ENCODE peak calls at places on chromosomes 12 and 14, in seven cellular contexts. One of them, this sample, is unnamed.
A peak's percentile ranks its signal among the peaks of the same experiment; 100 is the strongest.

GRCh38 chr12:6090786-6091185 is 33.7 kb downstream of the VWF start:
- DNase-seq in fibroblast of lung: peak; percentile 68
- DNase-seq in endothelial cell: no peak
- DNase-seq in T follicular helper cell: no peak
- DNase-seq in thoracic aorta: no peak
- DNase-seq in ACHN: no peak
- DNase-seq in neural crest cell: no peak
- DNase-seq in this sample: no peak

GRCh38 chr12:4107436-4107878 is 166.1 kb upstream of the CCND2 start:
- DNase-seq in fibroblast of lung: peak; percentile 72
- DNase-seq in endothelial cell: peak; percentile 50
- DNase-seq in T follicular helper cell: peak; percentile 59
- DNase-seq in thoracic aorta: no peak
- DNase-seq in ACHN: peak; percentile 82
- DNase-seq in neural crest cell: no peak
- DNase-seq in this sample: peak; percentile 78

GRCh38 chr14:22007278-22008097 is 333.9 kb upstream of the OR4E1 start:
- DNase-seq in fibroblast of lung: no peak
- DNase-seq in endothelial cell: no peak
- DNase-seq in T follicular helper cell: no peak
- DNase-seq in thoracic aorta: no peak
- DNase-seq in ACHN: no peak
- DNase-seq in neural crest cell: no peak
- DNase-seq in this sample: no peak

GRCh38 chr14:89504084-89504483 is 87.1 kb upstream of the FOXN3 start:
- DNase-seq in fibroblast of lung: peak; percentile 37
- DNase-seq in endothelial cell: no peak
- DNase-seq in T follicular helper cell: no peak
- DNase-seq in thoracic aorta: no peak
- DNase-seq in ACHN: no peak
- DNase-seq in neural crest cell: no peak
- DNase-seq in this sample: no peak

GRCh38 chr12:110531741-110532333 is 29.7 kb downstream of the RAD9B start:
- DNase-seq in fibroblast of lung: peak; percentile 68
- DNase-seq in endothelial cell: no peak
- DNase-seq in T follicular helper cell: no peak
- DNase-seq in thoracic aorta: no peak
- DNase-seq in ACHN: no peak
- DNase-seq in neural crest cell: no peak
- DNase-seq in this sample: no peak

GRCh38 chr12:17060260-17060659 is 454.3 kb upstream of the LMO3 start:
- DNase-seq in fibroblast of lung: no peak
- DNase-seq in endothelial cell: no peak
- DNase-seq in T follicular helper cell: no peak
- DNase-seq in thoracic aorta: no peak
- DNase-seq in ACHN: peak; percentile 19
- DNase-seq in neural crest cell: no peak
- DNase-seq in this sample: no peak

GRCh38 chr12:123734268-123734667 is 22.1 kb downstream of the ATP6V0A2 start:
- DNase-seq in fibroblast of lung: no peak
- DNase-seq in endothelial cell: no peak
- DNase-seq in T follicular helper cell: no peak
- DNase-seq in thoracic aorta: no peak
- DNase-seq in ACHN: no peak
- DNase-seq in neural crest cell: no peak
- DNase-seq in this sample: no peak

GRCh38 chr12:95674631-95675030 is 115.9 kb downstream of the NTN4 start:
- DNase-seq in fibroblast of lung: peak; percentile 11
- DNase-seq in endothelial cell: no peak
- DNase-seq in T follicular helper cell: no peak
- DNase-seq in thoracic aorta: no peak
- DNase-seq in ACHN: no peak
- DNase-seq in neural crest cell: no peak
- DNase-seq in this sample: no peak

GRCh38 chr14:106060576-106060975 is 534.2 kb downstream of the TMEM121 start:
- DNase-seq in fibroblast of lung: no peak
- DNase-seq in endothelial cell: no peak
- DNase-seq in T follicular helper cell: no peak
- DNase-seq in thoracic aorta: no peak
- DNase-seq in ACHN: no peak
- DNase-seq in neural crest cell: no peak
- DNase-seq in this sample: no peak

This sample was measured in H9.